ENCODE peak calls at places on chromosomes 5 and 9, in eight cellular contexts. E is epithelial cell of esophagus, P is sigmoid colon, C is psoas muscle, H is cardiac fibroblast, W is fibroblast of the aortic adventitia, F is AG09309, R is GM23338. Q is an unnamed sample.

GRCh38 chr9:90552317-90552716 is 90.3 kb downstream of the DIRAS2 start:
- DNase-seq in E (no peak), P (no peak), C (no peak), H (no peak), W (no peak), F (no peak), R (no peak), Q (no peak)

GRCh38 chr5:99058466-99058865 is 129.7 kb upstream of the CHD1 start:
- DNase-seq in E (peak), P (no peak), C (no peak), H (peak), W (no peak), F (no peak), R (no peak), Q (no peak)

GRCh38 chr9:129752915-129753724 is at the start of gene PTGES:
- DNase-seq in E (peak), P (peak), C (peak), H (peak), W (peak), F (peak), R (peak), Q (no peak)

GRCh38 chr5:91296691-91297143 is 86.4 kb downstream of the ARRDC3 start:
- DNase-seq in E (peak), P (peak), C (peak), H (no peak), W (peak), F (peak), R (no peak), Q (no peak)

GRCh38 chr9:134299068-134299467 is 27.2 kb upstream of the RXRA start:
- DNase-seq in E (no peak), P (no peak), C (peak), H (no peak), W (no peak), F (no peak), R (no peak), Q (no peak)

GRCh38 chr9:123867971-123868370 is 62.0 kb downstream of the DENND1A start:
- DNase-seq in E (no peak), P (no peak), C (no peak), H (peak), W (peak), F (peak), R (no peak), Q (no peak)

GRCh38 chr5:43068037-43068436 is 27.9 kb upstream of the ANXA2R start:
- DNase-seq in E (no peak), P (no peak), C (no peak), H (no peak), W (no peak), F (no peak), R (no peak), Q (no peak)

GRCh38 chr9:119365291-119366027 is 3.8 kb downstream of the BRINP1 start:
- DNase-seq in E (peak), P (no peak), C (no peak), H (peak), W (peak), F (no peak), R (peak), Q (no peak)

GRCh38 chr5:181241393-181241975 is 2.2 kb downstream of the RACK1 start:
- DNase-seq in E (peak), P (peak), C (peak), H (peak), W (peak), F (peak), R (no peak), Q (peak)

GRCh38 chr5:10611290-10611689 is 47.4 kb downstream of the ANKRD33B start:
- DNase-seq in E (no peak), P (no peak), C (no peak), H (no peak), W (no peak), F (no peak), R (no peak), Q (no peak)

GRCh38 chr9:22050924-22051323 is 41.8 kb upstream of the CDKN2B start:
- DNase-seq in E (no peak), P (no peak), C (no peak), H (no peak), W (no peak), F (no peak), R (no peak), Q (no peak)

GRCh38 chr5:132662925-132663770 is 5.2 kb downstream of the IL13 start:
- DNase-seq in E (no peak), P (no peak), C (no peak), H (peak), W (no peak), F (no peak), R (peak), Q (no peak)

GRCh38 chr5:179306191-179307005 is 38.9 kb downstream of the ADAMTS2 start:
- DNase-seq in E (no peak), P (peak), C (no peak), H (peak), W (peak), F (no peak), R (no peak), Q (no peak)

GRCh38 chr9:15370496-15371464 is 51.9 kb upstream of the SNAPC3 start:
- DNase-seq in E (no peak), P (no peak), C (no peak), H (no peak), W (peak), F (no peak), R (peak), Q (no peak)

GRCh38 chr5:2756211-2756746 is 4.8 kb upstream of the IRX2 start:
- DNase-seq in E (peak), P (no peak), C (no peak), H (peak), W (peak), F (no peak), R (peak), Q (no peak)
- H3K4me3 ChIP-seq in E (peak), P (peak), C (peak), H (peak), W (peak), F (peak), R (peak), Q (peak)

GRCh38 chr5:171955761-171956160 is 50.7 kb downstream of the FBXW11 start:
- DNase-seq in E (no peak), P (no peak), C (no peak), H (no peak), W (no peak), F (no peak), R (no peak), Q (no peak)

GRCh38 chr5:171956314-171956713 is 50.1 kb downstream of the FBXW11 start:
- DNase-seq in E (no peak), P (no peak), C (no peak), H (no peak), W (no peak), F (no peak), R (no peak), Q (no peak)

GRCh38 chr5:171954721-171955120 is 51.7 kb downstream of the FBXW11 start:
- DNase-seq in E (peak), P (no peak), C (no peak), H (peak), W (peak), F (no peak), R (no peak), Q (no peak)

GRCh38 chr5:171956870-171957501 is 49.5 kb downstream of the FBXW11 start:
- DNase-seq in E (no peak), P (no peak), C (no peak), H (no peak), W (no peak), F (no peak), R (no peak), Q (no peak)

GRCh38 chr5:171957591-171958251 is 48.7 kb downstream of the FBXW11 start:
- DNase-seq in E (no peak), P (no peak), C (no peak), H (no peak), W (no peak), F (no peak), R (no peak), Q (no peak)
- TF ChIP-seq CTCF in E (no peak), P (no peak), C (no peak), H (no peak), W (no peak), F (no peak), R (no peak), Q (no peak)

GRCh38 chr5:125700380-125700856 is 722.8 kb upstream of the GRAMD2B start:
- DNase-seq in E (peak), P (no peak), C (no peak), H (no peak), W (peak), F (no peak), R (no peak), Q (no peak)
- H3K4me3 ChIP-seq in E (no peak), P (no peak), C (peak), H (no peak), W (no peak), F (no peak), R (no peak), Q (no peak)

GRCh38 chr9:35521708-35522107 is 31.8 kb downstream of the RUSC2 start:
- DNase-seq in E (no peak), P (peak), C (peak), H (peak), W (peak), F (no peak), R (no peak), Q (peak)

GRCh38 chr9:35522725-35523124 is 32.8 kb downstream of the RUSC2 start:
- DNase-seq in E (no peak), P (no peak), C (no peak), H (no peak), W (no peak), F (no peak), R (no peak), Q (no peak)

GRCh38 chr9:35519697-35520403 is 29.9 kb downstream of the RUSC2 start:
- DNase-seq in E (peak), P (no peak), C (no peak), H (peak), W (no peak), F (no peak), R (no peak), Q (no peak)

GRCh38 chr9:35520404-35520790 is 30.5 kb downstream of the RUSC2 start:
- DNase-seq in E (no peak), P (no peak), C (no peak), H (no peak), W (no peak), F (no peak), R (no peak), Q (no peak)

GRCh38 chr9:35522189-35522588 is 32.3 kb downstream of the RUSC2 start:
- DNase-seq in E (no peak), P (no peak), C (no peak), H (no peak), W (no peak), F (no peak), R (peak), Q (no peak)
- TF ChIP-seq CTCF in E (no peak), P (no peak), C (peak), H (peak), W (peak), F (peak), R (peak), Q (no peak)

DNA sequence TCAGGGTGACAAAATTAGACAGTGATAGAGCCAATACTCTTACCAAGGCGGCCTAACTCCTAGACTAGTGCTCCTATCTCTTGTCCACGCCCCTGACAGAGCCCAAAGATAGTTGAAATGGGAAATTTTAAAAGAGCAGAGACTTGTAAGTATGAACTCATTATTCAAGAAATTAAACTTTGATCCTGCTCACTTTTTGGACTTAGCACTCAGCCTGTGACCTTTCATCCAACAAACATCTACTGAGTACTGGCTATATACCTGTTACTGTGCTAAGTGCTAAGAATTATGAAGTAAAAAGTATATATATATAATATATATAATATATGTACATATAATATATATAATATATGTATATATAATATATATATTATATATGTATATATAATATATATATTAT is 1.2 kb downstream of the INVS start:
- DNase-seq in E (no peak), P (no peak), C (no peak), H (no peak), W (no peak), F (no peak), R (no peak), Q (no peak)
- H3K4me3 ChIP-seq in E (peak), P (peak), C (peak), H (peak), W (peak), F (no peak), R (peak), Q (peak)

DNA sequence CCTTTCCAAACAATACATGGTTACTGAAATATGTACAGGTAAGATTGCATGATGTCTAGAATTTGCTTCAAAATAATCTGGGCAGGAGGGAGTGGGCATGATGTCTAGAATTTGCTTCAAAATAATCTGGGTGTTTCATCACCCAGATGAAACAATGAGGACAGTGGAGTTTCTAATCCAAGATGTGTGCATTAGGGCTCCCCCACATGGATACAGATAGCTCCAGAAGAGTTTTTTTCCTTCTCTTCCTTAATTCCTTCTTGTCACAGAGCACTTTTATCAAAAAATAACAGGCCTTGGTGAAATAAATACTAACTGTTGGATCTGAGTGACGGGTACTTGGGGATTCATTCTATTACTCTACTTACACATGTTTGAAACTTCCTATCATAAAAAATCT is 14.9 kb downstream of the ATOX1 start:
- DNase-seq in E (no peak), P (no peak), C (no peak), H (peak), W (peak), F (no peak), R (no peak), Q (no peak)
- TF ChIP-seq CTCF in E (no peak), P (no peak), C (no peak), H (no peak), W (peak), F (no peak), R (no peak), Q (no peak)

GRCh38 chr5:170386743-170387142 is 2.4 kb downstream of the KCNMB1 start:
- DNase-seq in E (no peak), P (no peak), C (no peak), H (no peak), W (no peak), F (no peak), R (no peak), Q (no peak)
- H3K4me3 ChIP-seq in E (no peak), P (peak), C (no peak), H (no peak), W (no peak), F (no peak), R (no peak), Q (no peak)